ENCODE peak calls at places on chromosomes 6 and 20, in four cellular contexts. P is testis, R is tibial nerve, W is kidney. H is an unnamed sample.

GRCh38 chr6:127951172-127951995 is 50.5 kb upstream of the THEMIS start:
- DNase-seq in P (no peak), R (no peak), W (no peak), H (no peak)

GRCh38 chr6:149458196-149458595 is 26.6 kb downstream of the ZC3H12D start:
- DNase-seq in P (no peak), R (no peak), W (no peak), H (no peak)

GRCh38 chr6:151313060-151313459 is 73.3 kb downstream of the AKAP12 start:
- DNase-seq in P (no peak), R (no peak), W (no peak), H (no peak)

GRCh38 chr6:93017213-93017612 is 402.1 kb downstream of the EPHA7 start:
- DNase-seq in P (peak), R (no peak), W (no peak), H (no peak)

GRCh38 chr6:136230219-136230980 is 19.7 kb downstream of the MTFR2 start:
- DNase-seq in P (no peak), R (no peak), W (no peak), H (no peak)

GRCh38 chr6:113403966-113404575 is 453.1 kb upstream of the MARCKS start:
- DNase-seq in P (no peak), R (no peak), W (no peak), H (no peak)

GRCh38 chr6:15922510-15923307 is 206.2 kb upstream of the MYLIP start:
- DNase-seq in P (no peak), R (no peak), W (no peak), H (no peak)

GRCh38 chr6:131175559-131175958 is 40.3 kb downstream of the AKAP7 start:
- DNase-seq in P (no peak), R (no peak), W (no peak), H (no peak)

GRCh38 chr6:34496103-34496685 is 30.3 kb downstream of the PACSIN1 start:
- DNase-seq in P (no peak), R (no peak), W (no peak), H (no peak)

GRCh38 chr6:34491091-34491430 is 25.2 kb downstream of the PACSIN1 start:
- DNase-seq in P (no peak), R (no peak), W (no peak), H (no peak)

GRCh38 chr6:34490390-34491090 is 24.7 kb downstream of the PACSIN1 start:
- DNase-seq in P (no peak), R (no peak), W (no peak), H (no peak)

GRCh38 chr6:34489229-34489805 is 23.4 kb downstream of the PACSIN1 start:
- DNase-seq in P (no peak), R (no peak), W (no peak), H (no peak)

DNA sequence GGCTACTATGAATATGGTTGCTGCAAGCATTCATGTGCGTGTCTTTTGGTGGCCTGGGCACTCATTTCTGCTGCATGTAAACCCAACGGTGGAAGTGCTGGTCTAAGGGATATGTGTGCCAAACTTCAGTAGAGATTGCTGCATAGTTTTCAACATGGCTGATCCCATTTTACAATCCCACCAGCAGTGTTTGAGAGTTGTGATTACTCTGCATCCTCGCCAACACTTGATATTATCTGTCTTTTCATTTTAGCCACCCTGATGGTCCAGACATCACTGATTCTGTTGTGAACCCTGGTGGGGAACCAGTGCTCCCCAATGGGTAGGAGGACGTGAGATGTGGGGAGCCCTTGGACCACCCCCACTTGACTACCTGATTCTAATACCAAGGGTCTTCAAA is 27.5 kb downstream of the PACSIN1 start:
- DNase-seq in P (no peak), R (no peak), W (no peak), H (no peak)
- TF ChIP-seq CTCF in P (no peak), R (no peak), W (no peak), H (no peak)

GRCh38 chr6:17850281-17850680 is 137.2 kb downstream of the KIF13A start:
- DNase-seq in P (no peak), R (no peak), W (no peak), H (no peak)
- H3K27ac ChIP-seq in P (no peak), R (no peak), W (no peak), H (no peak)

GRCh38 chr20:34368547-34368946 is 5.5 kb downstream of the ITCH start:
- DNase-seq in P (peak), R (no peak), W (no peak), H (no peak)
- TF ChIP-seq CTCF in P (no peak), R (no peak), W (no peak), H (no peak)

DNA sequence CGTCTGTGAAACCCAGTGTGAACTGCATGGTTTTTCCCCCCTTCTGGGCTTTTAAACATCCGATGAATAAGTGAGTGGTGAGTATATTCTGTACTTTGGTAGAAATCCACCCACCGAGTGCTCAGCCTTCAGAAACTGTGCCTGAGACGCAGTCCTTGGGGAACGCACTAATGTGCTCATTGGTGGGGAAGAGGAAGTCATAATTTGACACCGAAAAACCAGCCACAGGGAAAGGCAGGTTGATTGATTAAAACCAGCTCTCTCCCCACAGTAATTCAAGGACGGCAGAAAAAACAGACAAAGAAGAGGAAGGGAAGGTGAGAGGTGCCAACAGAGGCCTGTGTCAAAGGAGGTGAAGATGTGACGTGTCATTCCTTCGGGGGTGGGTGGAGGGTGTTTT is 21.7 kb downstream of the EDN3 start:
- DNase-seq in P (no peak), R (no peak), W (no peak), H (no peak)
- H3K27ac ChIP-seq in P (no peak), R (no peak), W (no peak), H (no peak)

DNA sequence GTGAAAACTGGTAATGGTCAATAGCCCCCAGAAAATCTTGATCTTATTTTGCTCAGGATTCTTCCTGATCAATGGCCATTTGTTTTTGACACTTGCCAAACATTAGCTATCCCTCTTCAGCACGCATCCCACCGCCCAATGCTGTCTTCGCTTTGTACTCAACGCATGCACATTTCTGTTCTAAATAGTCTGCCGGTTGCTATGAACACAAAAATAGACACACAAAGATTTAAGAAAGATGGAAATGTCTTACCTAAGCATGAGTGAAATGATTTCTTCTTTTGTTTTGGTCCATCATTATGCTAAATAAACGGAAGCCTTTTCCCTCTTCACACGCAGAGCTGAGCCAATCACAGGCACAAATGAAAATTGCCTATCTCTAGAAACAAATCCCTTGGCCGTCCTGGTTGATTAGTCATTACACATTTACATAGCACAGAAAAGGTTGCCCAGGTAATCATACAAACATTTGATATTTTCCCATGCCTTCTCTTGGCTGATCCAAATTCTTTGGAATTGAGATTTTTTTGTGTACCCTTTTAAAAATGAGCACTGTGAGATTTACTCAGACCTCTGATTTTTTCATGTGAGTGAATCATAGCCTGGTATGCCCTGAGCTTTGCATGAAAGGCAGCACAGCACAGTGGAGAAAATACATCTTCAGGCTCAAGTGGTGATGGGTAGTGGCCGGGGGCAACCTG is 70.5 kb upstream of the FAM184A start:
- DNase-seq in P (no peak), R (no peak), W (no peak), H (no peak)
- TF ChIP-seq CTCF in P (no peak), R (no peak), W (no peak), H (no peak)

DNA sequence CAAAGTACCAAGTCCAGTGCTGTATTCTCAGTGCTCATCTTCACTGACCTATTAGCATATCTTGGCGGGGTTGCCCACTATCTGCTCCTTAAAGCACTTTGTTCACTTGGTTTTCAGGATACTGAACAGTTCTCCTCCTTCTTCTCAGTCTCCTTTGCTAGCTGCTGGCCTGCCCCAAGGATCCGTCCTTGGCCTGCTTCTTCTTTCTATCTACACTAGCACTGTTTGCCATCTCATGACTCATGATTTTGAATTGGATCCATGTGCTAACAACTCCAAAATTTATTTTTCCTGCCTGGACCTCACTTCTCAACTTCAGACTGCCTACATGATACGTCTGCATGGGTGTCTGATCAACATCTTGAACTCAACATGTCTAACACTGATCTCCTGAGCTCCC is 15.5 kb downstream of the TPD52L1 start:
- DNase-seq in P (peak), R (no peak), W (no peak), H (no peak)
- H3K27ac ChIP-seq in P (no peak), R (no peak), W (no peak), H (no peak)

DNA sequence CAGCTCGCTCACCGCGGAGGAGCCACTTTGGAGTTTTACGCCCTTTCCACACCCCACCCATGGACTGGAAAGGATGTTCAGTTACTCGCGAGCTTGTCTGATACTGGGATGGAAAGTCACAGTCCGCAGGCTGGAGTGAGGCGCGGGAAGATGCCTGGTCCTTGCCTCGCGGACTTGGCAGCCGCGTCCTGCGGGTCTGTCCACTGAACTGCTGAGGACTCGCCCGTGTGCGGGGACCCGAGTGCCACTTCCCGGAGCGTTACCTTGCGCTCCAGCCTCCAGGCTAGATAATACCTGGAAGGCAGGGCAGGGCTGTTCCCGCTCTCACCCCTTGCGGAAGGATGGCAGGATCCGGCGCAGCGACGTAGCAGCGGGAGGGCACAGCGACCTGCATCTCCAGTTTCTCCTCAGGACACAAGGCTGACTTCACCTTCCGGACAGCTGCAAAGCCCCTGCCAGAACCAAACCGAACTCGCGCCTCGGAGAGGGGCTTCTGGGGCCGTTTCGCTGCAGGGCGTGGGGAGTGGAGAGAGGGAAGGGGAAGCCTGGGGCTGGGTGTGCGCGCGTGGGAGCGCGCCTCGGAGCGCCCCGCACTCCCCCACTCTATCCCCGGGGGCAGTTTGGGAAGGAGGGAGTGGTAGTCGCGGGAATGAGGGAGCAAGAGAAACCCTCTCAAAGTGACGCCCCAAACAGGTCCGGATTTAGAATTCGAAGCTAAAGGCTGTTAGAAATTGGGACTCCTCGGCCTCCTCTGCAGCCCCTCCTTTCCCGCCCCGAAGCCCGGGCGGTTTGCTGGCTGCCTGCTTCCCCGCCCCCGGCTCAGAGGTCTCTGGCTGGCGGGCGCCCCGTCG is at the start of gene KCNQ5:
- DNase-seq in P (no peak), R (no peak), W (peak), H (no peak)
- TF ChIP-seq CTCF in P (no peak), R (no peak), W (no peak), H (no peak)

GRCh38 chr6:7165002-7165735 is 57.4 kb downstream of the RREB1 start:
- DNase-seq in P (no peak), R (no peak), W (no peak), H (no peak)
- H3K27ac ChIP-seq in P (peak), R (no peak), W (peak), H (no peak)

GRCh38 chr6:159252955-159253508 is 83.8 kb downstream of the FNDC1 start:
- DNase-seq in P (no peak), R (no peak), W (no peak), H (no peak)

GRCh38 chr6:159254186-159254585 is 85.0 kb downstream of the FNDC1 start:
- DNase-seq in P (no peak), R (no peak), W (no peak), H (no peak)

GRCh38 chr6:159256128-159256527 is 86.9 kb downstream of the FNDC1 start:
- DNase-seq in P (no peak), R (no peak), W (no peak), H (no peak)

GRCh38 chr6:159257846-159258245 is 88.6 kb downstream of the FNDC1 start:
- DNase-seq in P (no peak), R (peak), W (no peak), H (no peak)

GRCh38 chr6:159255434-159255951 is 86.3 kb downstream of the FNDC1 start:
- DNase-seq in P (no peak), R (no peak), W (no peak), H (no peak)
- TF ChIP-seq CTCF in P (no peak), R (no peak), W (no peak), H (no peak)

DNA sequence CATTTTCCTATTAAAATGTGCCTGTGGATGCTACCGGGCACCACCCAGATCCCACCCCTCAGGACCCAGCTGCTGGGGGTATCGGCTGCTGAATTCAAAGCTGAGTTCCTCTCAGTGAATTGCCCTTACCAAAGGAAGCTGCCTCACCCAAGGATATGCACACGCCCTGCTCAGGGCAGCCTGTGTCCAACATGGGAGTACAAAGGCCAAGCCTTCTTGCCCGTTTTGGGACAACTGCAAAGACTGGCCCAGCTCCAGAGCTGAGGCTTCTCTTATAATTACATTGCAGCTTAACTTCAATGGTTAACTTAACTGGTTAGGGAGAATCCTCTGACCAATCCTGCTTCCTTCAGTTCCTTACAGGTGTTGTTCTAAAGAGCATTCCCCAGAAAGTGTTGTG is 19.8 kb upstream of the FANCE start:
- DNase-seq in P (no peak), R (no peak), W (no peak), H (no peak)
- H3K27ac ChIP-seq in P (no peak), R (no peak), W (no peak), H (no peak)

H was measured in CD4-positive, alpha-beta T cell.